ENCODE peak calls at places on chromosomes 4 and X, in nine cellular contexts. One of them, this sample, is unnamed. For H3K27me3, the result is how much of the 10 kb centered on the place peaks cover.

GRCh38 chr4:20615492-20616136 is 84.6 kb upstream of the PACRGL start:
- DNase-seq in fibroblast of lung: peak
- DNase-seq in heart right ventricle: no peak
- DNase-seq in ovary: no peak
- DNase-seq in ascending aorta: no peak
- DNase-seq in psoas muscle: no peak
- DNase-seq in uterus: no peak
- DNase-seq in pancreas: no peak
- DNase-seq in upper lobe of left lung: no peak
- DNase-seq in this sample: peak

GRCh38 chrX:123803331-123803983 is 56.4 kb upstream of the XIAP start:
- DNase-seq in fibroblast of lung: peak
- DNase-seq in ovary: no peak
- DNase-seq in heart right ventricle: peak
- DNase-seq in pancreas: no peak
- DNase-seq in upper lobe of left lung: peak
- DNase-seq in ascending aorta: no peak
- DNase-seq in psoas muscle: no peak
- DNase-seq in uterus: no peak
- DNase-seq in this sample: no peak

GRCh38 chr4:31657859-31658258 is 937.7 kb downstream of the PCDH7 start:
- DNase-seq in upper lobe of left lung: no peak
- DNase-seq in psoas muscle: no peak
- DNase-seq in heart right ventricle: no peak
- DNase-seq in uterus: no peak
- DNase-seq in ascending aorta: no peak
- DNase-seq in pancreas: no peak
- DNase-seq in ovary: no peak
- DNase-seq in fibroblast of lung: peak
- DNase-seq in this sample: no peak

GRCh38 chrX:63754141-63754859 is 30.7 kb downstream of the ARHGEF9 start:
- DNase-seq in psoas muscle: no peak
- DNase-seq in upper lobe of left lung: peak
- DNase-seq in uterus: no peak
- DNase-seq in ovary: no peak
- DNase-seq in ascending aorta: no peak
- DNase-seq in fibroblast of lung: peak
- DNase-seq in pancreas: no peak
- DNase-seq in heart right ventricle: no peak
- DNase-seq in this sample: no peak

GRCh38 chr4:57070461-57070860 is 39.7 kb downstream of the IGFBP7 start:
- DNase-seq in pancreas: no peak
- DNase-seq in upper lobe of left lung: no peak
- DNase-seq in ascending aorta: no peak
- DNase-seq in uterus: no peak
- DNase-seq in heart right ventricle: no peak
- DNase-seq in fibroblast of lung: no peak
- DNase-seq in ovary: no peak
- DNase-seq in psoas muscle: no peak
- DNase-seq in this sample: no peak

GRCh38 chrX:136194546-136194945 is 47.2 kb downstream of the FHL1 start:
- DNase-seq in fibroblast of lung: no peak
- DNase-seq in heart right ventricle: no peak
- DNase-seq in ascending aorta: no peak
- DNase-seq in pancreas: no peak
- DNase-seq in uterus: no peak
- DNase-seq in ovary: no peak
- DNase-seq in psoas muscle: no peak
- DNase-seq in upper lobe of left lung: no peak
- DNase-seq in this sample: no peak

GRCh38 chrX:150934453-150934852 is 36.0 kb upstream of the CD99L2 start:
- DNase-seq in fibroblast of lung: peak
- DNase-seq in uterus: peak
- DNase-seq in ovary: no peak
- DNase-seq in pancreas: no peak
- DNase-seq in psoas muscle: no peak
- DNase-seq in ascending aorta: no peak
- DNase-seq in heart right ventricle: peak
- DNase-seq in upper lobe of left lung: no peak
- DNase-seq in this sample: peak

GRCh38 chr4:138192113-138192512 is 50.0 kb downstream of the SLC7A11 start:
- DNase-seq in ovary: no peak
- DNase-seq in pancreas: no peak
- DNase-seq in psoas muscle: no peak
- DNase-seq in ascending aorta: no peak
- DNase-seq in upper lobe of left lung: no peak
- DNase-seq in heart right ventricle: no peak
- DNase-seq in fibroblast of lung: peak
- DNase-seq in uterus: no peak
- DNase-seq in this sample: no peak

GRCh38 chr4:123806057-123806456 is 409.5 kb downstream of the SPRY1 start:
- DNase-seq in fibroblast of lung: no peak
- DNase-seq in upper lobe of left lung: no peak
- DNase-seq in heart right ventricle: no peak
- DNase-seq in ovary: no peak
- DNase-seq in psoas muscle: no peak
- DNase-seq in pancreas: no peak
- DNase-seq in uterus: no peak
- DNase-seq in ascending aorta: no peak
- DNase-seq in this sample: no peak

GRCh38 chr4:169260217-169260866 is 10.4 kb downstream of the SH3RF1 start:
- DNase-seq in ascending aorta: no peak
- DNase-seq in uterus: no peak
- DNase-seq in fibroblast of lung: no peak
- DNase-seq in pancreas: no peak
- DNase-seq in upper lobe of left lung: no peak
- DNase-seq in psoas muscle: no peak
- DNase-seq in ovary: no peak
- DNase-seq in heart right ventricle: no peak
- DNase-seq in this sample: no peak

GRCh38 chrX:119618439-119618838 is 12.2 kb upstream of the NKRF start:
- DNase-seq in psoas muscle: no peak
- DNase-seq in uterus: no peak
- DNase-seq in fibroblast of lung: no peak
- DNase-seq in upper lobe of left lung: peak
- DNase-seq in ovary: no peak
- DNase-seq in pancreas: no peak
- DNase-seq in ascending aorta: no peak
- DNase-seq in heart right ventricle: no peak
- DNase-seq in this sample: no peak

GRCh38 chrX:128020701-128021100 is 31.5 kb downstream of the ACTRT1 start:
- DNase-seq in heart right ventricle: no peak
- DNase-seq in upper lobe of left lung: no peak
- DNase-seq in psoas muscle: no peak
- DNase-seq in uterus: no peak
- DNase-seq in ascending aorta: no peak
- DNase-seq in pancreas: no peak
- DNase-seq in fibroblast of lung: peak
- DNase-seq in ovary: no peak
- DNase-seq in this sample: peak

GRCh38 chr4:166498541-166498940 is 625.5 kb downstream of the TLL1 start:
- DNase-seq in heart right ventricle: no peak
- DNase-seq in uterus: no peak
- DNase-seq in ovary: no peak
- DNase-seq in upper lobe of left lung: no peak
- DNase-seq in psoas muscle: no peak
- DNase-seq in pancreas: no peak
- DNase-seq in fibroblast of lung: peak
- DNase-seq in ascending aorta: no peak
- DNase-seq in this sample: no peak

GRCh38 chr4:173370477-173371291 is at the start of gene SAP30:
- DNase-seq in uterus: peak
- DNase-seq in upper lobe of left lung: peak
- DNase-seq in psoas muscle: peak
- DNase-seq in ascending aorta: peak
- DNase-seq in pancreas: peak
- DNase-seq in fibroblast of lung: peak
- DNase-seq in heart right ventricle: peak
- DNase-seq in ovary: peak
- DNase-seq in this sample: peak
- H3K4me3 ChIP-seq in uterus: peak
- H3K4me3 ChIP-seq in upper lobe of left lung: peak
- H3K4me3 ChIP-seq in psoas muscle: peak
- H3K4me3 ChIP-seq in ascending aorta: peak
- H3K4me3 ChIP-seq in pancreas: peak
- H3K4me3 ChIP-seq in fibroblast of lung: peak
- H3K4me3 ChIP-seq in heart right ventricle: peak
- H3K4me3 ChIP-seq in ovary: peak
- H3K4me3 ChIP-seq in this sample: peak

DNA sequence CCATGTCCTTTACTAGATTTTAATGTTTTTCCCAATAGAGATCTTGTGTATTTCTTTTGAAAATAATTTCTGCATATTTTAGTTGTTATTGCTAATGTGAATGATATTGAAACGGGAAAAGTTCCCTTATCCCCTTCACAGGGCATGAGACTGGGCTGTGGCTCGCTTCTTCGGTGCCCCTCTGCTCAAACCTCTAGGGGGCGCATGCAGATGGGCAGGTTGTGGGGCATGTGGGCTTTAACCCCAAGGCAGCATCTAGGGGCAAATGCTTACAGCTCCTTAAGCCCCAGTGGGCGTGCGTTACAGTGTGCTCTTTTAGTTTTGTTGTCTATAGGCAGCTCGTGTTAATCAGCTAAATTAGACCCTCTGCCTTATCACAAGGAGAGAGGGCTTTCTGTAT is 194.7 kb downstream of the OPHN1 start:
- DNase-seq in psoas muscle: no peak
- DNase-seq in uterus: no peak
- DNase-seq in upper lobe of left lung: no peak
- DNase-seq in fibroblast of lung: no peak
- DNase-seq in ovary: no peak
- DNase-seq in heart right ventricle: no peak
- DNase-seq in pancreas: no peak
- DNase-seq in ascending aorta: no peak
- DNase-seq in this sample: no peak
- TF ChIP-seq CTCF in psoas muscle: peak
- TF ChIP-seq CTCF in uterus: no peak
- TF ChIP-seq CTCF in upper lobe of left lung: peak
- TF ChIP-seq CTCF in fibroblast of lung: peak
- TF ChIP-seq CTCF in ovary: no peak
- TF ChIP-seq CTCF in heart right ventricle: peak
- TF ChIP-seq CTCF in pancreas: no peak
- TF ChIP-seq CTCF in ascending aorta: no peak
- TF ChIP-seq CTCF in this sample: peak

GRCh38 chr4:110613710-110614109 is 9.2 kb downstream of the PITX2 start:
- DNase-seq in heart right ventricle: no peak
- DNase-seq in ovary: no peak
- DNase-seq in psoas muscle: no peak
- DNase-seq in pancreas: no peak
- DNase-seq in fibroblast of lung: no peak
- DNase-seq in upper lobe of left lung: no peak
- DNase-seq in ascending aorta: no peak
- DNase-seq in uterus: no peak
- DNase-seq in this sample: no peak

GRCh38 chr4:110615366-110616161 is 7.3 kb downstream of the PITX2 start:
- DNase-seq in fibroblast of lung: no peak
- DNase-seq in upper lobe of left lung: no peak
- DNase-seq in uterus: no peak
- DNase-seq in heart right ventricle: no peak
- DNase-seq in ascending aorta: no peak
- DNase-seq in ovary: no peak
- DNase-seq in psoas muscle: no peak
- DNase-seq in pancreas: no peak
- DNase-seq in this sample: no peak

GRCh38 chr4:110616162-110617062 is 6.5 kb downstream of the PITX2 start:
- DNase-seq in ovary: no peak
- DNase-seq in fibroblast of lung: no peak
- DNase-seq in uterus: no peak
- DNase-seq in upper lobe of left lung: no peak
- DNase-seq in heart right ventricle: no peak
- DNase-seq in ascending aorta: no peak
- DNase-seq in pancreas: no peak
- DNase-seq in psoas muscle: no peak
- DNase-seq in this sample: no peak

GRCh38 chr4:110614173-110614948 is 8.5 kb downstream of the PITX2 start:
- DNase-seq in pancreas: no peak
- DNase-seq in heart right ventricle: no peak
- DNase-seq in fibroblast of lung: no peak
- DNase-seq in uterus: no peak
- DNase-seq in upper lobe of left lung: no peak
- DNase-seq in ovary: no peak
- DNase-seq in psoas muscle: no peak
- DNase-seq in ascending aorta: no peak
- DNase-seq in this sample: no peak

GRCh38 chr4:110614981-110615365 is 7.9 kb downstream of the PITX2 start:
- DNase-seq in psoas muscle: no peak
- DNase-seq in pancreas: no peak
- DNase-seq in uterus: no peak
- DNase-seq in ovary: no peak
- DNase-seq in heart right ventricle: no peak
- DNase-seq in upper lobe of left lung: no peak
- DNase-seq in fibroblast of lung: no peak
- DNase-seq in ascending aorta: no peak
- DNase-seq in this sample: no peak
- H3K27me3 ChIP-seq in psoas muscle: under half
- H3K27me3 ChIP-seq in pancreas: half or more
- H3K27me3 ChIP-seq in uterus: half or more
- H3K27me3 ChIP-seq in ovary: under half
- H3K27me3 ChIP-seq in heart right ventricle: half or more
- H3K27me3 ChIP-seq in upper lobe of left lung: half or more
- H3K27me3 ChIP-seq in fibroblast of lung: half or more
- H3K27me3 ChIP-seq in ascending aorta: half or more
- H3K27me3 ChIP-seq in this sample: half or more

GRCh38 chr4:16897991-16898827 is at the start of gene LDB2:
- DNase-seq in heart right ventricle: peak
- DNase-seq in ascending aorta: peak
- DNase-seq in upper lobe of left lung: no peak
- DNase-seq in pancreas: peak
- DNase-seq in ovary: peak
- DNase-seq in uterus: peak
- DNase-seq in fibroblast of lung: peak
- DNase-seq in psoas muscle: peak
- DNase-seq in this sample: no peak

GRCh38 chr4:16900325-16900724 is 1.9 kb upstream of the LDB2 start:
- DNase-seq in uterus: no peak
- DNase-seq in ascending aorta: no peak
- DNase-seq in ovary: no peak
- DNase-seq in upper lobe of left lung: no peak
- DNase-seq in psoas muscle: no peak
- DNase-seq in fibroblast of lung: no peak
- DNase-seq in pancreas: no peak
- DNase-seq in heart right ventricle: no peak
- DNase-seq in this sample: no peak

GRCh38 chr4:16894406-16894805 is 4.0 kb downstream of the LDB2 start:
- DNase-seq in psoas muscle: no peak
- DNase-seq in ovary: no peak
- DNase-seq in upper lobe of left lung: no peak
- DNase-seq in pancreas: no peak
- DNase-seq in heart right ventricle: no peak
- DNase-seq in fibroblast of lung: peak
- DNase-seq in uterus: no peak
- DNase-seq in ascending aorta: no peak
- DNase-seq in this sample: no peak

GRCh38 chr4:16897351-16897750 is 1.1 kb downstream of the LDB2 start:
- DNase-seq in pancreas: no peak
- DNase-seq in ascending aorta: no peak
- DNase-seq in ovary: no peak
- DNase-seq in upper lobe of left lung: no peak
- DNase-seq in heart right ventricle: no peak
- DNase-seq in psoas muscle: no peak
- DNase-seq in fibroblast of lung: peak
- DNase-seq in uterus: no peak
- DNase-seq in this sample: no peak

GRCh38 chr4:16896871-16897270 is 1.6 kb downstream of the LDB2 start:
- DNase-seq in pancreas: no peak
- DNase-seq in upper lobe of left lung: no peak
- DNase-seq in fibroblast of lung: peak
- DNase-seq in psoas muscle: no peak
- DNase-seq in uterus: no peak
- DNase-seq in ovary: no peak
- DNase-seq in ascending aorta: no peak
- DNase-seq in heart right ventricle: no peak
- DNase-seq in this sample: no peak
- H3K4me3 ChIP-seq in pancreas: peak
- H3K4me3 ChIP-seq in upper lobe of left lung: peak
- H3K4me3 ChIP-seq in fibroblast of lung: peak
- H3K4me3 ChIP-seq in psoas muscle: peak
- H3K4me3 ChIP-seq in uterus: peak
- H3K4me3 ChIP-seq in ovary: peak
- H3K4me3 ChIP-seq in ascending aorta: peak
- H3K4me3 ChIP-seq in heart right ventricle: peak
- H3K4me3 ChIP-seq in this sample: no peak